ENCODE peak calls at places on chromosomes 13 and 19, in six cellular contexts. C, K, Q, A, R and H are unnamed samples. For H3K4me1 and H3K79me2, the result is how much of the 10 kb centered on the place peaks cover.

GRCh38 chr13:33229446-33230177 is 55.9 kb downstream of the STARD13 start:
- DNase-seq in C (no peak), K (peak), Q (no peak), A (no peak), R (no peak), H (no peak)

GRCh38 chr19:32748497-32748896 is 28.9 kb downstream of the TDRD12 start:
- DNase-seq in C (no peak), K (peak), Q (no peak), A (no peak), R (peak), H (no peak)

GRCh38 chr13:49786609-49787008 is 5.9 kb downstream of the KPNA3 start:
- DNase-seq in C (no peak), K (no peak), Q (no peak), A (no peak), R (no peak), H (no peak)

GRCh38 chr19:19053508-19054314 is 10.1 kb upstream of the SLC25A42 start:
- DNase-seq in C (peak), K (peak), Q (peak), A (peak), R (peak), H (peak)

GRCh38 chr13:93226623-93227279 is at the start of gene GPC6:
- DNase-seq in C (peak), K (peak), Q (peak), A (no peak), R (peak), H (peak)

GRCh38 chr13:111270126-111270525 is 50.3 kb upstream of the TEX29 start:
- DNase-seq in C (peak), K (no peak), Q (peak), A (no peak), R (no peak), H (peak)

GRCh38 chr13:67227131-67227983 is 2.8 kb downstream of the PCDH9 start:
- DNase-seq in C (no peak), K (no peak), Q (no peak), A (no peak), R (no peak), H (no peak)

GRCh38 chr19:43504426-43505185 is at the start of gene PHLDB3:
- DNase-seq in C (peak), K (peak), Q (no peak), A (no peak), R (peak), H (peak)

DNA sequence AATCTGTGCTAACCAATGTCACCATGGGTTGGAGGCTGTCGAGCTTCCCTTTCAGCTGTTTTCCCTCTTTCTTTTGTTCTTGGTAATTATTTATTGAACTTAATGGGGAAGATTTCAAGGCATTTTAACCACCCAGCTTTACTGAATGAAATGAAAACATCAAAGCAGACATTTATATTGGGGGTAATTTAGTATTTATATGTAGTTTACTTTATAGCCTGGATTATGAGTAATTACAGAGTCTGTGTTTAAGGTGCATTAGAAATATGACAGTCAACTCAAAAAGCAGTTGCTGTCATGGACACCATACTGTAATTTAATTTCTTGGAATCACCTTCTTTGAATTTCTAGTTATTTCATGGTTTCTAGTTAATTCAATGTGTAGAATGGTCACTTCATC is 42.0 kb downstream of the TNFRSF19 start:
- DNase-seq in C (no peak), K (no peak), Q (no peak), A (no peak), R (no peak), H (no peak)
- H3K4me1 ChIP-seq in C (under half), K (under half), Q (under half), A (under half), R (under half), H (under half)

GRCh38 chr19:37654833-37655688 is at the start of gene ZFP30:
- DNase-seq in C (peak), K (peak), Q (peak), A (peak), R (peak), H (peak)
- H3K79me2 ChIP-seq in C (under half), K (half or more), Q (under half), A (under half), R (under half), H (under half)

GRCh38 chr19:17244618-17245534 is 843 bp downstream of the NR2F6 start:
- DNase-seq in C (peak), K (peak), Q (no peak), A (no peak), R (no peak), H (peak)

GRCh38 chr19:17243854-17244617 is 1.7 kb downstream of the NR2F6 start:
- DNase-seq in C (peak), K (peak), Q (peak), A (no peak), R (peak), H (peak)

GRCh38 chr19:17243340-17243853 is 2.3 kb downstream of the NR2F6 start:
- DNase-seq in C (no peak), K (peak), Q (no peak), A (no peak), R (no peak), H (peak)

GRCh38 chr19:17240855-17241399 is 4.8 kb downstream of the NR2F6 start:
- DNase-seq in C (no peak), K (no peak), Q (no peak), A (no peak), R (no peak), H (peak)

GRCh38 chr19:17242431-17243208 is 3.1 kb downstream of the NR2F6 start:
- DNase-seq in C (no peak), K (no peak), Q (no peak), A (no peak), R (no peak), H (peak)
- H3K4me1 ChIP-seq in C (under half), K (under half), Q (under half), A (under half), R (under half), H (under half)

GRCh38 chr19:1843646-1844394 is 4.5 kb downstream of the REXO1 start:
- DNase-seq in C (peak), K (no peak), Q (no peak), A (no peak), R (no peak), H (no peak)

GRCh38 chr19:1847348-1847683 is 967 bp downstream of the REXO1 start:
- DNase-seq in C (no peak), K (no peak), Q (no peak), A (no peak), R (no peak), H (no peak)

GRCh38 chr19:1846517-1847205 is 1.6 kb downstream of the REXO1 start:
- DNase-seq in C (no peak), K (no peak), Q (no peak), A (no peak), R (no peak), H (no peak)

GRCh38 chr19:1844536-1845515 is 3.5 kb downstream of the REXO1 start:
- DNase-seq in C (peak), K (no peak), Q (no peak), A (no peak), R (no peak), H (no peak)

GRCh38 chr19:1845642-1846041 is 2.6 kb downstream of the REXO1 start:
- DNase-seq in C (no peak), K (no peak), Q (no peak), A (no peak), R (no peak), H (no peak)
- H3K79me2 ChIP-seq in C (half or more), K (half or more), Q (half or more), A (half or more), R (half or more), H (half or more)

GRCh38 chr13:73943965-73944233 is 190.3 kb downstream of the KLF12 start:
- DNase-seq in C (no peak), K (no peak), Q (no peak), A (no peak), R (no peak), H (no peak)
- H3K4me1 ChIP-seq in C (under half), K (under half), Q (under half), A (under half), R (under half), H (under half)

GRCh38 chr19:4580021-4580901 is 20.8 kb upstream of the SEMA6B start:
- DNase-seq in C (no peak), K (peak), Q (no peak), A (no peak), R (no peak), H (peak)
- H3K79me2 ChIP-seq in C (under half), K (under half), Q (under half), A (under half), R (under half), H (under half)

GRCh38 chr19:31071157-31071855 is 277.9 kb downstream of the TSHZ3 start:
- DNase-seq in C (no peak), K (no peak), Q (no peak), A (no peak), R (no peak), H (peak)
- H3K4me1 ChIP-seq in C (under half), K (under half), Q (under half), A (under half), R (under half), H (under half)